ENCODE peak calls at places on chromosomes 2 and 18, in six cellular contexts. T, I, L, A, H and D are unnamed samples.

GRCh38 chr18:28792404-28793103 is 615.6 kb upstream of the CDH2 start:
- DNase-seq in H (no peak), T (no peak), L (no peak), I (no peak), A (no peak), D (peak)

GRCh38 chr2:152651834-152652233 is 65.4 kb downstream of the PRPF40A start:
- DNase-seq in T (no peak), L (no peak), H (no peak), I (no peak), A (no peak), D (no peak)

GRCh38 chr2:172246649-172247048 is 143.9 kb upstream of the DLX2 start:
- DNase-seq in L (no peak), H (no peak), A (no peak), T (no peak), I (no peak), D (peak)

GRCh38 chr18:61929881-61930640 is 37.3 kb upstream of the RNF152 start:
- DNase-seq in T (no peak), I (no peak), H (no peak), L (no peak), A (no peak), D (no peak)

GRCh38 chr2:74816540-74817331 is 17.2 kb upstream of the HK2 start:
- DNase-seq in A (no peak), H (no peak), I (no peak), L (no peak), T (no peak), D (peak)

GRCh38 chr2:152647417-152648010 is 69.7 kb downstream of the PRPF40A start:
- DNase-seq in H (no peak), T (no peak), A (peak), I (no peak), L (no peak), D (peak)

GRCh38 chr2:223943561-223944008 is 1.6 kb downstream of the WDFY1 start:
- DNase-seq in T (no peak), H (no peak), A (peak), L (no peak), I (no peak), D (no peak)

GRCh38 chr18:48222118-48222517 is 187.1 kb downstream of the ZBTB7C start:
- DNase-seq in A (no peak), L (peak), T (no peak), I (no peak), H (no peak), D (peak)

GRCh38 chr2:77608510-77608909 is 86.3 kb upstream of the LRRTM4 start:
- DNase-seq in I (no peak), H (no peak), T (no peak), L (no peak), A (no peak), D (no peak)

GRCh38 chr2:231347081-231347480 is 48.4 kb upstream of the B3GNT7 start:
- DNase-seq in H (no peak), A (no peak), L (no peak), I (no peak), T (no peak), D (no peak)

GRCh38 chr2:30296496-30296895 is 65.2 kb downstream of the LBH start:
- DNase-seq in I (no peak), A (no peak), H (no peak), L (no peak), T (no peak), D (no peak)

GRCh38 chr2:133841905-133842304 is 273.6 kb upstream of the NCKAP5 start:
- DNase-seq in T (no peak), I (no peak), L (peak), H (peak), A (peak), D (no peak)

GRCh38 chr2:241201445-241202267 is 13.2 kb downstream of the ANO7 start:
- DNase-seq in T (no peak), L (no peak), H (no peak), A (no peak), I (no peak), D (no peak)

GRCh38 chr2:143026411-143027054 is 102.7 kb upstream of the ARHGAP15 start:
- DNase-seq in T (no peak), I (no peak), L (no peak), H (no peak), A (no peak), D (peak)

GRCh38 chr2:235643680-235644117 is 149.9 kb downstream of the AGAP1 start:
- DNase-seq in H (no peak), I (no peak), T (no peak), L (no peak), A (no peak), D (no peak)

GRCh38 chr18:53991202-53991601 is 233.3 kb downstream of the MBD2 start:
- DNase-seq in T (no peak), L (peak), H (no peak), A (peak), I (no peak), D (no peak)

GRCh38 chr18:23143059-23143831 is 8.0 kb downstream of the CABLES1 start:
- DNase-seq in T (no peak), I (no peak), A (peak), H (no peak), L (no peak), D (no peak)

GRCh38 chr2:238586931-238587775 is 160.4 kb downstream of the ASB1 start:
- DNase-seq in T (no peak), A (no peak), L (no peak), H (no peak), I (peak), D (no peak)

GRCh38 chr18:154151-154550 is 4.2 kb upstream of the USP14 start:
- DNase-seq in L (no peak), I (peak), H (no peak), A (no peak), T (no peak), D (peak)

GRCh38 chr2:238507836-238508235 is 81.1 kb downstream of the ASB1 start:
- DNase-seq in H (no peak), L (no peak), A (no peak), T (no peak), I (no peak), D (no peak)

GRCh38 chr2:56128235-56128634 is 55.6 kb upstream of the CCDC85A start:
- DNase-seq in T (no peak), H (no peak), A (peak), L (no peak), I (no peak), D (no peak)

GRCh38 chr18:63237911-63238710 is 81.5 kb downstream of the BCL2 start:
- DNase-seq in H (peak), I (no peak), L (peak), A (peak), T (no peak), D (no peak)

GRCh38 chr2:105734762-105735538 is 9.8 kb upstream of the NCK2 start:
- DNase-seq in I (no peak), L (peak), A (peak), T (no peak), H (peak), D (no peak)